ENCODE peak calls at places on chromosomes 16 and 17, in six cellular contexts. U is colonic mucosa, R is brain microvascular endothelial cell, T is thoracic aorta, E is IMR-90, H is cardiac muscle cell. O is an unnamed sample.

GRCh38 chr17:30908717-30909420 is 2.8 kb upstream of the TEFM start:
- DNase-seq in U (no peak), R (no peak), T (no peak), E (no peak), H (no peak), O (no peak)

GRCh38 chr17:4232168-4232813 is 31.5 kb downstream of the ANKFY1 start:
- DNase-seq in U (no peak), R (peak; percentile 71), T (no peak), E (peak; percentile 74), H (no peak), O (peak; percentile 81)

GRCh38 chr17:13346081-13346533 is 255.6 kb downstream of the HS3ST3A1 start:
- DNase-seq in U (no peak), R (peak; percentile 98), T (no peak), E (peak; percentile 97), H (no peak), O (peak; percentile 80)

GRCh38 chr16:66207139-66207863 is 159.2 kb upstream of the CDH5 start:
- DNase-seq in U (no peak), R (no peak), T (no peak), E (no peak), H (no peak), O (no peak)

GRCh38 chr17:53724726-53725125 is 98.0 kb upstream of the KIF2B start:
- DNase-seq in U (no peak), R (no peak), T (no peak), E (no peak), H (no peak), O (no peak)

GRCh38 chr17:77107506-77108433 is 33.0 kb upstream of the SEC14L1 start:
- DNase-seq in U (no peak), R (peak; percentile 43), T (no peak), E (peak; percentile 39), H (no peak), O (no peak)

GRCh38 chr17:47240375-47240764 is 13.3 kb upstream of the ITGB3 start:
- DNase-seq in U (no peak), R (no peak), T (no peak), E (no peak), H (no peak), O (no peak)

GRCh38 chr16:18853694-18854093 is 52.3 kb upstream of the ARL6IP1 start:
- DNase-seq in U (no peak), R (no peak), T (no peak), E (no peak), H (no peak), O (no peak)

GRCh38 chr16:86823895-86824671 is 245.7 kb downstream of the FOXL1 start:
- DNase-seq in U (no peak), R (peak; percentile 95), T (no peak), E (peak; percentile 74), H (no peak), O (peak; percentile 76)

GRCh38 chr17:78515480-78515879 is 61.7 kb downstream of the DNAH17 start:
- DNase-seq in U (no peak), R (no peak), T (no peak), E (no peak), H (no peak), O (no peak)

GRCh38 chr16:9489823-9490467 is 398.5 kb downstream of the HAPSTR1 start:
- DNase-seq in U (no peak), R (no peak), T (no peak), E (no peak), H (no peak), O (no peak)

GRCh38 chr17:77271421-77271820 is 130.7 kb downstream of the SEC14L1 start:
- DNase-seq in U (no peak), R (no peak), T (no peak), E (no peak), H (no peak), O (no peak)

GRCh38 chr17:39165178-39165843 is 650 bp downstream of the ARL5C start:
- DNase-seq in U (no peak), R (no peak), T (no peak), E (no peak), H (peak; percentile 35), O (no peak)

GRCh38 chr16:67514382-67514828 is 14.2 kb upstream of the RIPOR1 start:
- DNase-seq in U (peak; percentile 85), R (peak; percentile 83), T (no peak), E (peak; percentile 84), H (peak; percentile 87), O (peak; percentile 93)

GRCh38 chr17:36755586-36755985 is 154.2 kb downstream of the MRM1 start:
- DNase-seq in U (peak; percentile 74), R (no peak), T (no peak), E (no peak), H (peak; percentile 36), O (no peak)

GRCh38 chr16:73214825-73215481 is 167.0 kb upstream of the ZFHX3 start:
- DNase-seq in U (no peak), R (peak; percentile 87), T (no peak), E (peak; percentile 93), H (no peak), O (peak; percentile 98)

GRCh38 chr16:53529529-53529928 is 26.5 kb upstream of the AKTIP start:
- DNase-seq in U (no peak), R (no peak), T (no peak), E (no peak), H (no peak), O (no peak)

GRCh38 chr17:61556224-61557188 is 34.5 kb downstream of the NACA2 start:
- DNase-seq in U (no peak), R (no peak), T (no peak), E (peak; percentile 24), H (no peak), O (peak; percentile 9)

GRCh38 chr16:86033016-86033474 is 134.1 kb downstream of the IRF8 start:
- DNase-seq in U (no peak), R (no peak), T (no peak), E (no peak), H (no peak), O (no peak)

GRCh38 chr17:30720013-30720471 is 104.5 kb downstream of the CRLF3 start:
- DNase-seq in U (peak; percentile 14), R (no peak), T (no peak), E (no peak), H (no peak), O (no peak)

GRCh38 chr17:14926526-14927122 is 338.5 kb downstream of the PMP22 start:
- DNase-seq in U (peak; percentile 44), R (peak; percentile 58), T (no peak), E (peak; percentile 74), H (peak; percentile 88), O (peak; percentile 84)

GRCh38 chr16:69600202-69600601 is 34.4 kb downstream of the NFAT5 start:
- DNase-seq in U (no peak), R (no peak), T (no peak), E (no peak), H (no peak), O (no peak)
- TF ChIP-seq CTCF in U (no peak), R (no peak), T (no peak), E (no peak), H (no peak), O (no peak)

GRCh38 chr16:3625331-3625730 is 13.9 kb upstream of the SLX4 start:
- DNase-seq in U (no peak), R (no peak), T (no peak), E (no peak), H (no peak), O (no peak)
- H3K4me3 ChIP-seq in U (no peak overlapping the region), R (no peak overlapping the region), T (no peak overlapping the region), E (no peak overlapping the region), H (no peak overlapping the region), O (no peak overlapping the region)

GRCh38 chr16:16183562-16183961 is 39.7 kb downstream of the ABCC6 start:
- DNase-seq in U (no peak), R (no peak), T (no peak), E (no peak), H (no peak), O (no peak)
- TF ChIP-seq CTCF in U (no peak), R (peak; percentile 48), T (no peak), E (peak; percentile 2), H (peak; percentile 24), O (no peak)

DNA sequence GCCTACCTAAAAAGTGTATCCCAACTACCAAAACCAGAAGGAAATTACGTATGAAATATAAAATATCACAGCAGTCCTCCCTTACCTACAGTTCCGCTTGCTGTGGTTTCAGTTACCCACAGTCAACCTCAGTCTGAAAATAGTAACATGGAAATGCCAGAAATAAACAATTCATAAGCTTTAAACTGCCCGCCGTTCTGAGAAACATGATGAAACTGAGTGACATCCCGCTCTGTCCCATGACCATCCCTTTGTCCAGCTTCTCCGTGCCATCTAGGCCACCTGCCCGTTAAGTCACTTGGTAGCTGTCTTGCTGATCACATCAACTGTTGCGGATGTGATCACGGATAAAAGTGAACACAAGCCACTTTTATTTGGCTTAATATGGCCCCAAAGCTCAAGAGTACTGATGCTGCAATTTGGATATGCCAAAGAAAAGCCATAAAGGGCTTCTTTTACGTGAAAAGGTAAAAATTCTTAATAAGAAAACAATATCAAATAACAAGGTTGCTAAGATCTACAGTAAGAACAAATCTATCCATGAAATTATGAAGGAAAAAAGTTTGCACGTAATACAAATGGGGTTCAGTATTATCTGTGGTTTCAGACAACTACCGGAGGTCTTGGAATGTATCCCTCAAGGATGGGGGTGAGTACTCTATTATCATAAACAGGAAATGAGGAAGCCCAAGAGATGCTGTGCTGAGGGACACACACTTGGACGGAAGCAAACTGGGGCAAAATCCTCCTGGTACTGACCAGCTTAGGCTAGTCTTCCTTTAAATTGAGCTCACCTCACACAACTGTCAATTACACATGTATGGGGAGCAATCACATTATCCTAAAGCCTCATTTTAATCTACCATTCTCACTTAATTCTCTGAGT is 8.2 kb downstream of the USP22 start:
- DNase-seq in U (no peak), R (no peak), T (no peak), E (peak; percentile 47), H (no peak), O (peak; percentile 47)
- H3K4me3 ChIP-seq in U (no peak overlapping the region), R (no peak overlapping the region), T (peak overlapping the region; percentile 36), E (no peak overlapping the region), H (no peak overlapping the region), O (peak overlapping the region; percentile 16)

GRCh38 chr16:2603165-2604015 is 65.6 kb downstream of the PDPK1 start:
- DNase-seq in U (peak; percentile 98), R (peak; percentile 96), T (peak; percentile 83), E (peak; percentile 95), H (peak; percentile 96), O (peak; percentile 96)
- TF ChIP-seq CTCF in U (no peak), R (no peak), T (no peak), E (no peak), H (no peak), O (no peak)

O was measured in fibroblast of the aortic adventitia.